ENCODE peak calls at places on chromosomes 3 and 15, in seven cellular contexts. A is NCI-H187 treated with DMSO at 0.1 percent for 48 hours; I is GM20000; M is effector memory CD8-positive, alpha-beta T cell; O is stimulated activated naive CD4-positive, alpha-beta T cell treated with Interleukin-2 at 50 U/mL for 16 hours; G is NCI-H1436; D is CD8-positive, alpha-beta memory T cell. K is an unnamed sample.

GRCh38 chr3:191136347-191136746 is 62.7 kb upstream of the OSTN start:
- DNase-seq in O (no peak), A (no peak), D (no peak), M (no peak), I (peak; percentile 37), G (no peak), K (peak; percentile 29)

GRCh38 chr3:184176377-184177330 is 2.0 kb downstream of the AP2M1 start:
- DNase-seq in G (no peak), I (no peak), D (no peak), O (no peak), A (no peak), M (no peak), K (no peak)

GRCh38 chr15:32870240-32871033 is 152.6 kb downstream of the GREM1 start:
- DNase-seq in O (no peak), G (no peak), M (no peak), I (peak; percentile 58), A (no peak), D (no peak), K (peak; percentile 64)

GRCh38 chr3:182967218-182968204 is 12.8 kb downstream of the DCUN1D1 start:
- DNase-seq in O (no peak), D (no peak), M (no peak), A (no peak), G (no peak), I (peak; percentile 35), K (peak; percentile 56)

GRCh38 chr15:85579011-85579701 is 198.8 kb downstream of the AKAP13 start:
- DNase-seq in I (no peak), A (no peak), D (no peak), G (no peak), M (no peak), O (no peak), K (no peak)

GRCh38 chr3:195823998-195824397 is 12.3 kb upstream of the MUC4 start:
- DNase-seq in D (no peak), O (no peak), I (no peak), G (no peak), A (no peak), M (no peak), K (no peak)

GRCh38 chr3:11159421-11159904 is 5.2 kb downstream of the HRH1 start:
- DNase-seq in M (no peak), G (no peak), O (no peak), D (no peak), A (no peak), I (no peak), K (no peak)

GRCh38 chr3:17195856-17196604 is 311.3 kb downstream of the PLCL2 start:
- DNase-seq in I (peak; percentile 48), A (no peak), D (no peak), M (no peak), G (no peak), O (no peak), K (peak; percentile 86)

GRCh38 chr3:47954562-47954961 is 61.7 kb downstream of the MAP4 start:
- DNase-seq in G (no peak), A (no peak), I (no peak), M (no peak), D (no peak), O (no peak), K (no peak)

GRCh38 chr15:45705510-45706473 is 71.0 kb downstream of the SQOR start:
- DNase-seq in G (peak; percentile 81), O (peak; percentile 62), A (peak; percentile 60), D (peak; percentile 71), M (peak; percentile 57), I (peak; percentile 80), K (peak; percentile 87)

GRCh38 chr3:184805351-184806038 is 6.5 kb upstream of the VPS8 start:
- DNase-seq in I (no peak), G (peak; percentile 56), A (no peak), M (no peak), D (no peak), O (no peak), K (no peak)

GRCh38 chr3:4821975-4822374 is 157.3 kb upstream of the BHLHE40 start:
- DNase-seq in I (no peak), A (no peak), G (no peak), O (peak; percentile 73), D (peak; percentile 93), M (peak; percentile 83), K (peak; percentile 13)

GRCh38 chr15:100200287-100200772 is 141.4 kb downstream of the ADAMTS17 start:
- DNase-seq in I (no peak), A (no peak), M (no peak), D (no peak), O (no peak), G (no peak), K (no peak)

GRCh38 chr3:141618511-141618910 is 119.6 kb upstream of the RNF7 start:
- DNase-seq in G (no peak), M (no peak), O (no peak), I (no peak), D (no peak), A (no peak), K (no peak)

GRCh38 chr15:63339006-63339766 is 42.5 kb downstream of the CA12 start:
- DNase-seq in M (no peak), A (no peak), G (no peak), I (no peak), D (no peak), O (no peak), K (no peak)

GRCh38 chr3:127951276-127951675 is 36.2 kb downstream of the KBTBD12 start:
- DNase-seq in G (no peak), M (no peak), D (no peak), I (no peak), O (no peak), A (no peak), K (no peak)

GRCh38 chr15:101369676-101370075 is 74.6 kb upstream of the SNRPA1 start:
- DNase-seq in I (no peak), O (no peak), M (no peak), A (no peak), G (no peak), D (no peak), K (no peak)

GRCh38 chr3:45204136-45204535 is 22.0 kb downstream of the TMEM158 start:
- DNase-seq in A (no peak), M (no peak), D (no peak), G (no peak), O (no peak), I (no peak), K (no peak)

GRCh38 chr15:68682906-68683490 is 104.2 kb downstream of the CORO2B start:
- DNase-seq in G (no peak), M (no peak), O (no peak), I (no peak), A (no peak), D (no peak), K (no peak)

GRCh38 chr3:12181301-12181700 is 22.6 kb upstream of the TIMP4 start:
- DNase-seq in O (no peak), I (no peak), A (no peak), M (no peak), D (no peak), G (no peak), K (no peak)

GRCh38 chr15:88498991-88499390 is 31.5 kb downstream of the MRPS11 start:
- DNase-seq in O (no peak), A (peak; percentile 66), D (no peak), M (no peak), I (no peak), G (peak; percentile 42), K (no peak)

GRCh38 chr3:19149388-19149787 is 1.1 kb downstream of the KCNH8 start:
- DNase-seq in O (peak; percentile 7), D (no peak), G (no peak), A (no peak), M (peak; percentile 1), I (peak; percentile 19), K (peak; percentile 44)

GRCh38 chr3:127367593-127367992 is 79.7 kb upstream of the PRR20G start:
- DNase-seq in I (no peak), G (no peak), D (no peak), M (no peak), A (no peak), O (no peak), K (no peak)

GRCh38 chr15:44194397-44195150 is 497 bp downstream of the FRMD5 start:
- DNase-seq in D (peak; percentile 53), A (no peak), I (peak; percentile 13), M (peak; percentile 5), O (peak; percentile 23), G (no peak), K (no peak)

GRCh38 chr3:74470313-74470712 is 144.1 kb downstream of the CNTN3 start:
- DNase-seq in G (no peak), A (no peak), M (no peak), O (no peak), I (no peak), D (no peak), K (no peak)

GRCh38 chr3:189270248-189270832 is 98.6 kb downstream of the TPRG1 start:
- DNase-seq in I (peak; percentile 32), G (peak; percentile 87), O (peak; percentile 17), M (no peak), D (no peak), A (peak; percentile 16), K (peak; percentile 61)

GRCh38 chr3:99409961-99410360 is 228.4 kb upstream of the COL8A1 start:
- DNase-seq in G (no peak), A (no peak), M (no peak), I (no peak), O (no peak), D (no peak), K (no peak)

GRCh38 chr3:131535131-131535530 is 32.4 kb upstream of the MRPL3 start:
- DNase-seq in D (no peak), I (no peak), M (no peak), O (no peak), A (no peak), G (no peak), K (no peak)

GRCh38 chr15:36598529-36599177 is 19.2 kb downstream of the CDIN1 start:
- DNase-seq in I (no peak), G (no peak), A (no peak), D (no peak), M (no peak), O (no peak), K (no peak)

GRCh38 chr3:117399311-117400068 is 689.9 kb downstream of the TUSC7 start:
- DNase-seq in M (no peak), I (no peak), O (no peak), D (no peak), G (no peak), A (peak; percentile 72), K (no peak)

GRCh38 chr15:55897560-55898336 is 95.7 kb downstream of the NEDD4 start:
- DNase-seq in M (no peak), O (no peak), D (no peak), A (no peak), I (peak; percentile 31), G (no peak), K (peak; percentile 14)

K was measured in OCI-LY7.